ENCODE peak calls at places on chromosomes 6 and 20, in nine cellular contexts. S is NCI-H1436, N is adrenal gland, Z is ELR, W is activated gamma-delta T cell, D is heart left ventricle, B is fibroblast of pulmonary artery, M is GOT3, O is AG10803. I is an unnamed sample.

GRCh38 chr20:40952231-40952630 is 76.4 kb upstream of the TOP1 start:
- DNase-seq in S (no peak), N (no peak), Z (no peak), W (no peak), D (no peak), B (no peak), M (no peak), O (no peak), I (no peak)

GRCh38 chr20:63024573-63025392 is 18.0 kb upstream of the BHLHE23 start:
- DNase-seq in S (no peak), N (no peak), Z (no peak), W (no peak), D (peak), B (no peak), M (no peak), O (no peak), I (no peak)

GRCh38 chr6:5093231-5094015 is 8.3 kb downstream of the PPP1R3G start:
- DNase-seq in S (no peak), N (no peak), Z (no peak), W (no peak), D (no peak), B (no peak), M (no peak), O (peak), I (no peak)

GRCh38 chr6:72977114-72977513 is 248.2 kb downstream of the KHDC1L start:
- DNase-seq in S (no peak), N (no peak), Z (no peak), W (no peak), D (no peak), B (no peak), M (no peak), O (no peak), I (no peak)

GRCh38 chr6:10030942-10031537 is 383.8 kb downstream of the TFAP2A start:
- DNase-seq in S (no peak), N (no peak), Z (peak), W (no peak), D (no peak), B (no peak), M (no peak), O (no peak), I (no peak)

GRCh38 chr20:25247100-25247665 is 702 bp upstream of the PYGB start:
- DNase-seq in S (no peak), N (peak), Z (peak), W (no peak), D (peak), B (peak), M (no peak), O (peak), I (peak)

GRCh38 chr6:54595844-54596243 is 250.7 kb upstream of the FAM83B start:
- DNase-seq in S (no peak), N (no peak), Z (peak), W (no peak), D (no peak), B (peak), M (no peak), O (peak), I (no peak)

GRCh38 chr6:37283786-37284185 is 25.8 kb upstream of the TMEM217 start:
- DNase-seq in S (no peak), N (peak), Z (no peak), W (no peak), D (peak), B (peak), M (no peak), O (peak), I (no peak)

GRCh38 chr6:168250250-168250649 is 69.3 kb downstream of the DACT2 start:
- DNase-seq in S (no peak), N (no peak), Z (no peak), W (no peak), D (no peak), B (no peak), M (no peak), O (no peak), I (no peak)

GRCh38 chr6:116557863-116558262 is 4.3 kb downstream of the CALHM4 start:
- DNase-seq in S (no peak), N (peak), Z (peak), W (no peak), D (no peak), B (peak), M (no peak), O (peak), I (no peak)

GRCh38 chr6:125957845-125958244 is 1.3 kb downstream of the HINT3 start:
- DNase-seq in S (no peak), N (peak), Z (peak), W (no peak), D (no peak), B (peak), M (no peak), O (peak), I (no peak)

GRCh38 chr6:158770533-158770932 is 48.6 kb downstream of the EZR start:
- DNase-seq in S (no peak), N (no peak), Z (no peak), W (no peak), D (no peak), B (no peak), M (no peak), O (no peak), I (no peak)

GRCh38 chr6:129280719-129281118 is 397.8 kb downstream of the LAMA2 start:
- DNase-seq in S (no peak), N (no peak), Z (no peak), W (no peak), D (no peak), B (no peak), M (no peak), O (no peak), I (no peak)

GRCh38 chr20:24718696-24719095 is 230.4 kb upstream of the CST7 start:
- DNase-seq in S (no peak), N (no peak), Z (no peak), W (no peak), D (no peak), B (no peak), M (no peak), O (no peak), I (peak)

GRCh38 chr6:157017861-157018260 is 240.7 kb downstream of the ARID1B start:
- DNase-seq in S (no peak), N (no peak), Z (peak), W (no peak), D (no peak), B (peak), M (no peak), O (no peak), I (no peak)

GRCh38 chr6:113339173-113339572 is 518.0 kb upstream of the MARCKS start:
- DNase-seq in S (no peak), N (no peak), Z (no peak), W (no peak), D (no peak), B (no peak), M (no peak), O (no peak), I (no peak)

GRCh38 chr20:51169813-51170212 is 146.9 kb upstream of the KCNG1 start:
- DNase-seq in S (no peak), N (no peak), Z (peak), W (no peak), D (no peak), B (no peak), M (no peak), O (no peak), I (no peak)

GRCh38 chr6:113980937-113981554 is 10.1 kb upstream of the HDAC2 start:
- DNase-seq in S (no peak), N (no peak), Z (peak), W (no peak), D (no peak), B (peak), M (no peak), O (no peak), I (peak)

GRCh38 chr20:35451295-35451694 is 4.1 kb upstream of the CEP250 start:
- DNase-seq in S (peak), N (no peak), Z (no peak), W (no peak), D (no peak), B (no peak), M (no peak), O (no peak), I (peak)

GRCh38 chr20:10672579-10673127 is 1.1 kb downstream of the JAG1 start:
- DNase-seq in S (no peak), N (peak), Z (peak), W (no peak), D (peak), B (peak), M (peak), O (peak), I (no peak)

GRCh38 chr6:17886891-17887290 is 100.5 kb downstream of the KIF13A start:
- DNase-seq in S (no peak), N (no peak), Z (peak), W (no peak), D (no peak), B (no peak), M (no peak), O (peak), I (peak)

GRCh38 chr6:24991748-24992467 is 56.1 kb upstream of the RIPOR2 start:
- DNase-seq in S (peak), N (peak), Z (peak), W (no peak), D (no peak), B (peak), M (no peak), O (peak), I (peak)

GRCh38 chr6:106511274-106512047 is 117.8 kb downstream of the RTN4IP1 start:
- DNase-seq in S (no peak), N (peak), Z (peak), W (peak), D (no peak), B (peak), M (no peak), O (peak), I (no peak)

GRCh38 chr6:107704377-107705013 is 119.6 kb downstream of the SCML4 start:
- DNase-seq in S (peak), N (no peak), Z (peak), W (no peak), D (no peak), B (peak), M (no peak), O (peak), I (no peak)

GRCh38 chr6:19502301-19502700 is 334.9 kb upstream of the ID4 start:
- DNase-seq in S (no peak), N (no peak), Z (no peak), W (no peak), D (no peak), B (no peak), M (no peak), O (no peak), I (no peak)

GRCh38 chr6:150987371-150987828 is 121.9 kb downstream of the MTHFD1L start:
- DNase-seq in S (no peak), N (no peak), Z (peak), W (no peak), D (no peak), B (no peak), M (no peak), O (no peak), I (no peak)

GRCh38 chr6:154485784-154486183 is 24.7 kb downstream of the CNKSR3 start:
- DNase-seq in S (no peak), N (no peak), Z (no peak), W (no peak), D (no peak), B (no peak), M (no peak), O (no peak), I (no peak)

GRCh38 chr6:150043096-150043495 is 17.8 kb upstream of the RAET1L start:
- DNase-seq in S (no peak), N (no peak), Z (no peak), W (no peak), D (no peak), B (no peak), M (no peak), O (no peak), I (no peak)

GRCh38 chr6:112017169-112017568 is 36.7 kb upstream of the CCN6 start:
- DNase-seq in S (no peak), N (no peak), Z (no peak), W (no peak), D (no peak), B (no peak), M (no peak), O (no peak), I (no peak)

GRCh38 chr20:3316131-3316530 is 77.1 kb upstream of the SLC4A11 start:
- DNase-seq in S (no peak), N (peak), Z (no peak), W (no peak), D (no peak), B (no peak), M (no peak), O (no peak), I (no peak)

GRCh38 chr6:170266061-170266825 is 24.6 kb downstream of the DLL1 start:
- DNase-seq in S (no peak), N (no peak), Z (no peak), W (no peak), D (peak), B (no peak), M (no peak), O (no peak), I (peak)

I was measured in NCI-H2171.